ENCODE peak calls at places on chromosomes 11 and 22, in nine cellular contexts. One of them, this sample, is unnamed.

GRCh38 chr11:32602657-32603410 is 19.2 kb downstream of the EIF3M start:
- DNase-seq in AG04450: no peak
- DNase-seq in foreskin fibroblast: peak
- DNase-seq in A549: no peak
- DNase-seq in kidney: no peak
- DNase-seq in epithelial cell of esophagus: no peak
- DNase-seq in WERI-Rb-1: no peak
- DNase-seq in heart right ventricle: no peak
- DNase-seq in brain microvascular endothelial cell: no peak
- DNase-seq in this sample: peak

GRCh38 chr11:113436672-113437252 is 38.4 kb downstream of the DRD2 start:
- DNase-seq in foreskin fibroblast: no peak
- DNase-seq in epithelial cell of esophagus: no peak
- DNase-seq in WERI-Rb-1: peak
- DNase-seq in heart right ventricle: no peak
- DNase-seq in A549: no peak
- DNase-seq in AG04450: no peak
- DNase-seq in kidney: no peak
- DNase-seq in brain microvascular endothelial cell: no peak
- DNase-seq in this sample: no peak

GRCh38 chr11:88338223-88338661 is 706 bp upstream of the CTSC start:
- DNase-seq in foreskin fibroblast: peak
- DNase-seq in WERI-Rb-1: no peak
- DNase-seq in A549: peak
- DNase-seq in epithelial cell of esophagus: peak
- DNase-seq in AG04450: peak
- DNase-seq in heart right ventricle: peak
- DNase-seq in brain microvascular endothelial cell: peak
- DNase-seq in kidney: peak
- DNase-seq in this sample: peak

GRCh38 chr22:19233189-19233661 is 54.7 kb upstream of the SLC25A1 start:
- DNase-seq in brain microvascular endothelial cell: no peak
- DNase-seq in heart right ventricle: no peak
- DNase-seq in WERI-Rb-1: no peak
- DNase-seq in AG04450: no peak
- DNase-seq in A549: no peak
- DNase-seq in kidney: no peak
- DNase-seq in foreskin fibroblast: no peak
- DNase-seq in epithelial cell of esophagus: no peak
- DNase-seq in this sample: no peak

GRCh38 chr11:87889126-87889525 is 286.1 kb downstream of the RAB38 start:
- DNase-seq in epithelial cell of esophagus: no peak
- DNase-seq in foreskin fibroblast: peak
- DNase-seq in heart right ventricle: no peak
- DNase-seq in A549: no peak
- DNase-seq in AG04450: no peak
- DNase-seq in brain microvascular endothelial cell: no peak
- DNase-seq in kidney: no peak
- DNase-seq in WERI-Rb-1: no peak
- DNase-seq in this sample: no peak

GRCh38 chr11:8229299-8230177 is 34.1 kb downstream of the LMO1 start:
- DNase-seq in WERI-Rb-1: no peak
- DNase-seq in epithelial cell of esophagus: peak
- DNase-seq in heart right ventricle: peak
- DNase-seq in AG04450: no peak
- DNase-seq in kidney: no peak
- DNase-seq in foreskin fibroblast: no peak
- DNase-seq in A549: no peak
- DNase-seq in brain microvascular endothelial cell: no peak
- DNase-seq in this sample: peak

GRCh38 chr11:118223992-118224391 is 819 bp downstream of the JAML start:
- DNase-seq in epithelial cell of esophagus: no peak
- DNase-seq in kidney: no peak
- DNase-seq in brain microvascular endothelial cell: no peak
- DNase-seq in A549: no peak
- DNase-seq in heart right ventricle: no peak
- DNase-seq in WERI-Rb-1: no peak
- DNase-seq in foreskin fibroblast: no peak
- DNase-seq in AG04450: no peak
- DNase-seq in this sample: no peak

GRCh38 chr11:30481385-30481784 is 104.8 kb downstream of the MPPED2 start:
- DNase-seq in heart right ventricle: no peak
- DNase-seq in A549: no peak
- DNase-seq in epithelial cell of esophagus: no peak
- DNase-seq in kidney: no peak
- DNase-seq in brain microvascular endothelial cell: no peak
- DNase-seq in AG04450: no peak
- DNase-seq in WERI-Rb-1: no peak
- DNase-seq in foreskin fibroblast: no peak
- DNase-seq in this sample: no peak

GRCh38 chr11:86888164-86888977 is 66.8 kb downstream of the FZD4 start:
- DNase-seq in epithelial cell of esophagus: no peak
- DNase-seq in foreskin fibroblast: peak
- DNase-seq in WERI-Rb-1: no peak
- DNase-seq in A549: no peak
- DNase-seq in heart right ventricle: no peak
- DNase-seq in kidney: no peak
- DNase-seq in brain microvascular endothelial cell: no peak
- DNase-seq in AG04450: peak
- DNase-seq in this sample: peak

GRCh38 chr22:40533712-40534378 is 102.7 kb downstream of the MRTFA start:
- DNase-seq in WERI-Rb-1: no peak
- DNase-seq in foreskin fibroblast: peak
- DNase-seq in brain microvascular endothelial cell: peak
- DNase-seq in A549: peak
- DNase-seq in AG04450: no peak
- DNase-seq in heart right ventricle: no peak
- DNase-seq in kidney: no peak
- DNase-seq in epithelial cell of esophagus: peak
- DNase-seq in this sample: peak

GRCh38 chr22:40535189-40535512 is 101.4 kb downstream of the MRTFA start:
- DNase-seq in WERI-Rb-1: no peak
- DNase-seq in epithelial cell of esophagus: no peak
- DNase-seq in AG04450: no peak
- DNase-seq in A549: no peak
- DNase-seq in heart right ventricle: no peak
- DNase-seq in brain microvascular endothelial cell: no peak
- DNase-seq in foreskin fibroblast: no peak
- DNase-seq in kidney: no peak
- DNase-seq in this sample: no peak

GRCh38 chr22:40535642-40536041 is 100.9 kb downstream of the MRTFA start:
- DNase-seq in kidney: no peak
- DNase-seq in WERI-Rb-1: no peak
- DNase-seq in epithelial cell of esophagus: no peak
- DNase-seq in heart right ventricle: no peak
- DNase-seq in A549: no peak
- DNase-seq in AG04450: no peak
- DNase-seq in foreskin fibroblast: no peak
- DNase-seq in brain microvascular endothelial cell: no peak
- DNase-seq in this sample: no peak

GRCh38 chr22:40531951-40532900 is 104.3 kb downstream of the MRTFA start:
- DNase-seq in AG04450: no peak
- DNase-seq in foreskin fibroblast: no peak
- DNase-seq in epithelial cell of esophagus: no peak
- DNase-seq in brain microvascular endothelial cell: no peak
- DNase-seq in heart right ventricle: no peak
- DNase-seq in kidney: no peak
- DNase-seq in A549: no peak
- DNase-seq in WERI-Rb-1: no peak
- DNase-seq in this sample: no peak

DNA sequence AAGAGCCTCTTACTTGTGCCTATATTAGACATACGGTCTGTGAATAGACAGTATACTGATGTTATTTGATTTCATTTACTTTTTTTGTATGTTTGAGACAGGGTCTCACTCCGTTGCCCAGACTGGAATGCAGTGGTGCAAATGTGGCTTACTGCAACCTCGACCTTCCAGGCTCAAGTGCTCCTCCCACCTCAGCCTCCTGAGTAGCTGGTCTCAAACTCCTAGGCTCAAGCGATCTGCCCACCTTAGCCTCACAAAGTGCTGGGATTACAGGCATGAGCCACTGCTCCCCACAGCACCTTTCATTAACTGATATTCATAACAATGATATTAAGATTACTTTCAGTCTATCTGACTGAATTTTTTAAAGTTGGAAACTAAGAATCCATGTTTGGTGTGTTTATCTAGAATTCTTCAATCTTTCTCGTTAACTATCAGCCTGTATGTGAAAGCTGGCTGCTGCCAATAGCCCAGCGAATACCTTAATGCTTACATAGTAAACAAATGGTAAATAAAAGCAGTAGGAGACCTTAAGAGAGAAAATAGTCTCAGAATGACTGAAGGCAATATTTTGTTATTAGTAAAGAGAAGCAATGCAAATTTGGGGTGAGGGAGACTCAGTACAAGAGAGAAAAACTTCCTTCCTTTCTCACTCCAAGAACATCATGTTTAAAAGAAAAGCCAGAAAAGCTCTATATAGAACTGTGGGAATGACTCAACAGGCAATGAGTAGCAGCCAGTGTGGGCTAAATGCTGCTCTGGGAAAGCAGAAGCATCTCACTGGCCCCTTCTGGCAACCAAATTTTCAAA is 101.9 kb downstream of the MRTFA start:
- DNase-seq in kidney: no peak
- DNase-seq in brain microvascular endothelial cell: peak
- DNase-seq in A549: no peak
- DNase-seq in epithelial cell of esophagus: peak
- DNase-seq in foreskin fibroblast: peak
- DNase-seq in WERI-Rb-1: no peak
- DNase-seq in AG04450: no peak
- DNase-seq in heart right ventricle: no peak
- DNase-seq in this sample: peak
- H3K4me3 ChIP-seq in kidney: no peak
- H3K4me3 ChIP-seq in brain microvascular endothelial cell: no peak
- H3K4me3 ChIP-seq in A549: peak
- H3K4me3 ChIP-seq in epithelial cell of esophagus: no peak
- H3K4me3 ChIP-seq in foreskin fibroblast: no peak
- H3K4me3 ChIP-seq in WERI-Rb-1: no peak
- H3K4me3 ChIP-seq in AG04450: no peak
- H3K4me3 ChIP-seq in heart right ventricle: no peak
- H3K4me3 ChIP-seq in this sample: no peak

GRCh38 chr22:41508770-41509170 is 35.5 kb downstream of the POLR3H start:
- DNase-seq in brain microvascular endothelial cell: no peak
- DNase-seq in A549: no peak
- DNase-seq in foreskin fibroblast: no peak
- DNase-seq in WERI-Rb-1: no peak
- DNase-seq in AG04450: no peak
- DNase-seq in kidney: no peak
- DNase-seq in epithelial cell of esophagus: no peak
- DNase-seq in heart right ventricle: peak
- DNase-seq in this sample: no peak
- TF ChIP-seq CTCF in brain microvascular endothelial cell: peak
- TF ChIP-seq CTCF in A549: no peak
- TF ChIP-seq CTCF in foreskin fibroblast: peak
- TF ChIP-seq CTCF in WERI-Rb-1: peak
- TF ChIP-seq CTCF in AG04450: peak
- TF ChIP-seq CTCF in kidney: no peak
- TF ChIP-seq CTCF in epithelial cell of esophagus: no peak
- TF ChIP-seq CTCF in heart right ventricle: peak
- TF ChIP-seq CTCF in this sample: no peak

GRCh38 chr11:71250512-71251158 is 1.7 kb downstream of the SHANK2 start:
- DNase-seq in epithelial cell of esophagus: no peak
- DNase-seq in foreskin fibroblast: no peak
- DNase-seq in AG04450: no peak
- DNase-seq in brain microvascular endothelial cell: no peak
- DNase-seq in heart right ventricle: no peak
- DNase-seq in WERI-Rb-1: no peak
- DNase-seq in A549: no peak
- DNase-seq in kidney: no peak
- DNase-seq in this sample: no peak
- H3K4me3 ChIP-seq in epithelial cell of esophagus: peak
- H3K4me3 ChIP-seq in foreskin fibroblast: no peak
- H3K4me3 ChIP-seq in AG04450: no peak
- H3K4me3 ChIP-seq in brain microvascular endothelial cell: no peak
- H3K4me3 ChIP-seq in heart right ventricle: no peak
- H3K4me3 ChIP-seq in WERI-Rb-1: no peak
- H3K4me3 ChIP-seq in A549: peak
- H3K4me3 ChIP-seq in kidney: peak
- H3K4me3 ChIP-seq in this sample: no peak

GRCh38 chr11:3050386-3051325 is 6.6 kb downstream of the CARS1 start:
- DNase-seq in brain microvascular endothelial cell: no peak
- DNase-seq in epithelial cell of esophagus: no peak
- DNase-seq in foreskin fibroblast: no peak
- DNase-seq in A549: no peak
- DNase-seq in WERI-Rb-1: peak
- DNase-seq in kidney: peak
- DNase-seq in heart right ventricle: no peak
- DNase-seq in AG04450: no peak
- DNase-seq in this sample: no peak

GRCh38 chr11:3052109-3052479 is 5.1 kb downstream of the CARS1 start:
- DNase-seq in foreskin fibroblast: peak
- DNase-seq in WERI-Rb-1: no peak
- DNase-seq in epithelial cell of esophagus: no peak
- DNase-seq in brain microvascular endothelial cell: no peak
- DNase-seq in A549: no peak
- DNase-seq in kidney: peak
- DNase-seq in heart right ventricle: no peak
- DNase-seq in AG04450: no peak
- DNase-seq in this sample: no peak

GRCh38 chr11:3049430-3050243 is 7.6 kb downstream of the CARS1 start:
- DNase-seq in foreskin fibroblast: peak
- DNase-seq in heart right ventricle: peak
- DNase-seq in brain microvascular endothelial cell: peak
- DNase-seq in WERI-Rb-1: peak
- DNase-seq in epithelial cell of esophagus: peak
- DNase-seq in AG04450: peak
- DNase-seq in A549: peak
- DNase-seq in kidney: peak
- DNase-seq in this sample: peak

GRCh38 chr11:3052567-3052966 is 4.7 kb downstream of the CARS1 start:
- DNase-seq in WERI-Rb-1: no peak
- DNase-seq in heart right ventricle: no peak
- DNase-seq in brain microvascular endothelial cell: no peak
- DNase-seq in AG04450: no peak
- DNase-seq in kidney: peak
- DNase-seq in epithelial cell of esophagus: no peak
- DNase-seq in foreskin fibroblast: no peak
- DNase-seq in A549: no peak
- DNase-seq in this sample: no peak

DNA sequence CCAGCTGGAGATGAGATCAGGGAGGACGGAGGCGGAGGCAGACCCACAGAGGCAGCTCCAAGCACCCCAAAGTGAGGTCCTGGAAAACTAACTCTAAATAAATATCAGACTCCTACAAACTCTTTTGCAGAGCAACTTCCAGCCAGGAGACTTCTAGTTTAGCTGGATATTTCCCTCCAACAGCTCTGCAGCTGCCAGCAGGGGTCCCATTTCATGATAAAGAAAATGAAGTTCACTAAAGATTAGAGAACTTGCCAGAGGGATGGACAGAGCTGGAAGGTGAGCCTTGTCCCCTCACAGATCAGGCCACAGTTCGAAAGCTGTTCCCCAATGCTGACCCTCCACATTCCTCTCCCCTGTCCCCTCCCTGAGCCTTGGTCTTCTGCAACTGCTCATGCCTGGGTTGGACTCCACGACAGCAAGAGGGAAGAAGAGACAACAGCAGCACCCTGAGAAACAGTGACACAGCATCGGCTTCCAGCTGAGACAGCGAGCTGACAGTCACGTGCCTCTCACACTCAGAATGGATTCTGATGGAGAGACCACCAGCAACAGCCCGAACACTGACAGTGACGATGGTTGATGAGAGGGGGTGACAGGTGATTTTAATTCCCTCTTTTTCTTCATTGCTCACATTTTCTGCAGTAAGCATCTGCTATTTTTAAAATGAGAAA is 5.7 kb downstream of the CARS1 start:
- DNase-seq in WERI-Rb-1: peak
- DNase-seq in heart right ventricle: no peak
- DNase-seq in brain microvascular endothelial cell: no peak
- DNase-seq in foreskin fibroblast: peak
- DNase-seq in A549: no peak
- DNase-seq in epithelial cell of esophagus: no peak
- DNase-seq in kidney: peak
- DNase-seq in AG04450: no peak
- DNase-seq in this sample: no peak
- TF ChIP-seq CTCF in WERI-Rb-1: no peak
- TF ChIP-seq CTCF in heart right ventricle: no peak
- TF ChIP-seq CTCF in brain microvascular endothelial cell: peak
- TF ChIP-seq CTCF in foreskin fibroblast: peak
- TF ChIP-seq CTCF in A549: no peak
- TF ChIP-seq CTCF in epithelial cell of esophagus: no peak
- TF ChIP-seq CTCF in kidney: no peak
- TF ChIP-seq CTCF in AG04450: peak
- TF ChIP-seq CTCF in this sample: peak

This sample was measured in fibroblast of pulmonary artery.